ENCODE peak calls at places on chromosomes 7 and 10, in five cellular contexts. I is pancreas, N is GM23248, C is hepatocyte, E is AG04450. M is an unnamed sample.

GRCh38 chr10:68088744-68089143 is 13.7 kb upstream of the HERC4 start:
- DNase-seq in E (no peak), C (no peak), I (no peak), N (no peak), M (no peak)

GRCh38 chr7:123622660-123623386 is 21.2 kb downstream of the ASB15 start:
- DNase-seq in C (peak), E (no peak), I (no peak), N (no peak), M (no peak)

GRCh38 chr10:131125511-131126225 is 185.9 kb downstream of the TCERG1L start:
- DNase-seq in I (no peak), C (no peak), N (no peak), E (no peak), M (no peak)

GRCh38 chr7:135976312-135977019 is 693 bp downstream of the MTPN start:
- DNase-seq in C (peak), N (peak), E (no peak), I (no peak), M (no peak)

GRCh38 chr10:86673827-86674581 is 5.7 kb downstream of the LDB3 start:
- DNase-seq in I (no peak), E (no peak), C (no peak), N (no peak), M (peak)

GRCh38 chr7:100803398-100804161 is 23.7 kb downstream of the EPHB4 start:
- DNase-seq in E (peak), N (peak), C (peak), I (peak), M (peak)

GRCh38 chr10:91162050-91162494 is 58.4 kb upstream of the PCGF5 start:
- DNase-seq in E (no peak), N (peak), C (peak), I (no peak), M (no peak)

GRCh38 chr7:134420509-134421125 is 38.3 kb downstream of the AKR1B1 start:
- DNase-seq in I (no peak), C (peak), N (peak), E (peak), M (peak)

GRCh38 chr7:3112499-3113134 is 69.0 kb upstream of the CARD11 start:
- DNase-seq in I (no peak), E (no peak), N (no peak), C (no peak), M (no peak)

GRCh38 chr10:127013696-127014095 is 108.5 kb downstream of the DOCK1 start:
- DNase-seq in C (no peak), E (no peak), N (no peak), I (no peak), M (no peak)

DNA sequence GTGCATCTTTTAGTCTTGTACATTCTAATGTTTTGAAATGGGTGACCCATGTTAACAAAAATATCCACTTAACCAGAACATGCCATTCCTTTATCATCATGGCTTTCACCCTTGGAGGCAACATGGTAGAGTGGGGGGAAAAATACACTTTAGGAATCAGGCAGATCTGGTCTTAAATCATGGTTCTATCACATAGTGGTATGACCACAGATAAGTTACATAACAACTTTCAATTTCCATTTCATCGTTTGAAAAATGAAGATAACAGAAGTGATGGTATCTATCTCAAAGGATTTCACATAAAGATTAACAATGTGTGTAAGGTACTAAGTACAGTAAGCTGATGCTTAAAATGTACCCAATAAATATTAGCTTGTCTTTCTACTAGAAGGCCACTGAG is 19.0 kb downstream of the TMEM168 start:
- DNase-seq in N (no peak), I (no peak), E (no peak), C (no peak), M (no peak)
- H3K27ac ChIP-seq in N (no peak), I (no peak), E (no peak), C (peak), M (no peak)

GRCh38 chr7:27116962-27117686 is 13.4 kb downstream of the HOXA4 start:
- DNase-seq in E (no peak), C (no peak), I (no peak), N (no peak), M (no peak)
- H3K27ac ChIP-seq in E (peak), C (no peak), I (no peak), N (no peak), M (no peak)

GRCh38 chr7:40655426-40655825 is 520.6 kb downstream of the SUGCT start:
- DNase-seq in C (no peak), I (no peak), E (no peak), N (no peak), M (no peak)
- H3K27ac ChIP-seq in C (no peak), I (no peak), E (no peak), N (no peak), M (no peak)

DNA sequence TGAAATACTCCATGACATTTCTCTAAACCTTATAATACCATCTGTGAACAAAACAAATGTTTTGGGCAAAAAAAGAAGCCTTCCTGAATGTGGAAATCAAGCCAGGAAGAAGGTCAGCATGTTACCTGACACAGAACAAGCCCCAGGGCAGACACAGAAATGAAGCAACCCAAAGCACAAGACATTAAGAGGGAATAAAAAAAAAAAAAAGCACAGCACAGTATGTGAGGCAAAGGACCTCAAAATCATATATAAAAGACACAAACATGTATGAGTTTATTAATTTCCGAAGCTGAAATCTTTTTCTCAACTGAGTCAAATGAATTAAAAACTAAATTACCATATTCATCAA is 161.8 kb downstream of the SKIDA1 start:
- DNase-seq in N (no peak), I (no peak), E (no peak), C (no peak), M (no peak)
- H3K27ac ChIP-seq in N (peak), I (no peak), E (no peak), C (peak), M (no peak)

GRCh38 chr10:62769574-62770242 is 34.8 kb upstream of the ADO start:
- DNase-seq in E (no peak), I (no peak), C (no peak), N (peak), M (no peak)
- H3K27ac ChIP-seq in E (no peak), I (no peak), C (no peak), N (no peak), M (no peak)

GRCh38 chr7:82319674-82320118 is 123.9 kb downstream of the CACNA2D1 start:
- DNase-seq in N (peak), I (peak), E (peak), C (peak), M (peak)

GRCh38 chr7:82327898-82328297 is 115.7 kb downstream of the CACNA2D1 start:
- DNase-seq in N (no peak), C (no peak), E (no peak), I (no peak), M (no peak)

GRCh38 chr7:82325416-82325815 is 118.2 kb downstream of the CACNA2D1 start:
- DNase-seq in C (no peak), I (no peak), N (no peak), E (peak), M (no peak)

DNA sequence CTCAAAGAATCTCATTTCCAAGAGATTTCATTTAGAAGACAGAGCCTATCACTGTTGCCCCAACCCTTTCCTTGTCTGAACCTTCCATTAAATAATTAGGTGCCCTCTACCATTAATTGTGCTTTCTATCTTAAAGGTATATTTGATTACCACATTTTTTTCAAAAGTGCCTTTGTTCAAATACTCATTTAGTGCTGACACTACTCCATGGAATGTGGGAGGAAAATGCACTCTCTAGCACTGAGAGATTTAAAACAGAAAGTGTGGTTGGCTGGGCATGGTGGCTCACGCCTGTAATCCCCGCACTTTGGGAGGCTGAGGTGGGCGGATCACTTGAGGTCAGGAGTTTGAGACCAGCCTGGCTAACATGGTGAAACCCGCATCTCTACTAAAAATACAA is 119.8 kb downstream of the CACNA2D1 start:
- DNase-seq in C (no peak), N (peak), I (no peak), E (no peak), M (no peak)
- H3K27ac ChIP-seq in C (no peak), N (no peak), I (no peak), E (no peak), M (no peak)

GRCh38 chr7:12943781-12944180 is 256.3 kb downstream of the ARL4A start:
- DNase-seq in E (no peak), I (no peak), C (no peak), N (no peak), M (no peak)

GRCh38 chr7:12949060-12950045 is 261.9 kb downstream of the ARL4A start:
- DNase-seq in N (no peak), E (no peak), C (no peak), I (no peak), M (no peak)

GRCh38 chr7:12947465-12947864 is 260.0 kb downstream of the ARL4A start:
- DNase-seq in C (no peak), E (no peak), N (no peak), I (no peak), M (no peak)

GRCh38 chr7:12942599-12942998 is 255.2 kb downstream of the ARL4A start:
- DNase-seq in E (no peak), I (no peak), C (peak), N (no peak), M (no peak)

DNA sequence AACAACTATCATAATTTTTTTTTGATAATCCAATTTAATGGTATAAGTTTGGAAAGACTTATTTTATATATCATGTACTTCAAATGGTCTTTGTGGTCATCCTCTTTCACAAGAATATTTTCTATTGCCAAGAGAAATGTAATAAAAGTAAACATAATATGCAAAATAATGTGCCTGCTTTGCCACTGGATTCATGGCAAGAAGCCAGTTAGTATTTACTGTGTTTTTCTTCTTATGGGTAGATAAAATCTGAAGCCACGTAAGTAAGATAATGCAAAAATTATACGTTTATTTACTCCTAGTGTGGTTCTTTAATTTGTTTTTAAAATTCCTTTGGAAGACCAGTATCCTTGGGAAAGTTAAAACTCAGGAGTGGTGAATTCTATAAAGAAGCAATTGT is 258.5 kb downstream of the ARL4A start:
- DNase-seq in C (no peak), I (no peak), E (no peak), N (no peak), M (no peak)
- H3K27ac ChIP-seq in C (no peak), I (no peak), E (no peak), N (no peak), M (no peak)

GRCh38 chr10:69733791-69734261 is 67.9 kb upstream of the COL13A1 start:
- DNase-seq in E (no peak), C (no peak), I (no peak), N (peak), M (no peak)
- H3K27ac ChIP-seq in E (no peak), C (no peak), I (no peak), N (peak), M (no peak)

DNA sequence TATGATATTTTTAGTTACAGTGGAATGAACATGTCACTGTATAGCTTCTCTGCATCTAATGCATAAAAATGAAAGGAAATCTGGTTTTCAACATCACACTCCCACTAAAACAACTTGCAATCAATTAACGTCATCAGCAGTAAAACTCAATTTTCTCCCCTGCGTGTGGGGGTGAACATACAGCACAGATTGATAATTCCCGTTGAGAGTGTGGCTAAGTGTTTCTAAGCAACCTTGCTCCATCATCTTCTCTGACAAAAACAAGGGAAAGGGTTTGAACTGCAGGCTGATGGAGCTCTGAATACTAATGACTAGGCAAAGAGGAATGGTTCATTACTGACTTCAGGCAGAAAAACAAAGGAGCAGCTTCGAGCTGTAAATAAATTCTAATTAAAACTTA is 238.3 kb downstream of the PARD3 start:
- DNase-seq in N (no peak), I (no peak), E (no peak), C (no peak), M (no peak)
- H3K27ac ChIP-seq in N (no peak), I (no peak), E (no peak), C (no peak), M (no peak)

M was measured in substantia nigra.